ENCODE peak calls at places on chromosomes 12 and 14, in seven cellular contexts. D is prostate gland, Z is lower lobe of right lung, S is RWPE2, E is tibial nerve, K is pancreas, P is GM23338. O is an unnamed sample.

GRCh38 chr12:44771485-44771884 is 104.6 kb downstream of the NELL2 start:
- DNase-seq in S (no peak), P (peak; percentile 54), K (no peak), Z (no peak), D (no peak), E (no peak), O (no peak)

GRCh38 chr14:22418631-22419030 is 170.4 kb downstream of the DAD1 start:
- DNase-seq in Z (no peak), E (no peak), K (no peak), S (no peak), D (no peak), P (no peak), O (no peak)

GRCh38 chr14:71165121-71165574 is 257.9 kb downstream of the PCNX1 start:
- DNase-seq in S (no peak), K (no peak), P (no peak), Z (no peak), E (no peak), D (no peak), O (no peak)

GRCh38 chr12:958449-959123 is 9.1 kb upstream of the RAD52 start:
- DNase-seq in D (no peak), S (no peak), P (no peak), K (no peak), Z (no peak), E (no peak), O (no peak)

GRCh38 chr12:86331012-86331411 is 74.8 kb upstream of the MGAT4C start:
- DNase-seq in E (no peak), P (no peak), S (no peak), Z (no peak), K (no peak), D (no peak), O (no peak)

GRCh38 chr14:26596722-26597030 is 1.2 kb downstream of the NOVA1 start:
- DNase-seq in D (no peak), E (peak; percentile 21), P (no peak), S (no peak), Z (no peak), K (no peak), O (peak; percentile 25)

GRCh38 chr12:19454837-19455236 is 15.5 kb downstream of the AEBP2 start:
- DNase-seq in K (no peak), P (no peak), S (no peak), E (no peak), Z (no peak), D (no peak), O (no peak)

GRCh38 chr14:22466520-22466919 is 122.5 kb downstream of the DAD1 start:
- DNase-seq in Z (no peak), D (no peak), E (no peak), K (no peak), P (no peak), S (no peak), O (no peak)

GRCh38 chr14:74085047-74085637 is 386 bp downstream of the LIN52 start:
- DNase-seq in E (no peak), K (no peak), S (no peak), Z (no peak), D (no peak), P (peak; percentile 67), O (no peak)

GRCh38 chr12:82870825-82871377 is 184.2 kb downstream of the TMTC2 start:
- DNase-seq in S (no peak), P (no peak), D (no peak), Z (no peak), K (no peak), E (no peak), O (no peak)

GRCh38 chr12:32736445-32736844 is 19.3 kb downstream of the YARS2 start:
- DNase-seq in D (no peak), Z (no peak), S (no peak), E (no peak), K (no peak), P (no peak), O (no peak)
- H3K27ac ChIP-seq in D (no peak overlapping the region), Z (no peak overlapping the region), S (no peak overlapping the region), E (no peak overlapping the region), K (no peak overlapping the region), P (peak overlapping the region; percentile 35), O (no peak overlapping the region)

DNA sequence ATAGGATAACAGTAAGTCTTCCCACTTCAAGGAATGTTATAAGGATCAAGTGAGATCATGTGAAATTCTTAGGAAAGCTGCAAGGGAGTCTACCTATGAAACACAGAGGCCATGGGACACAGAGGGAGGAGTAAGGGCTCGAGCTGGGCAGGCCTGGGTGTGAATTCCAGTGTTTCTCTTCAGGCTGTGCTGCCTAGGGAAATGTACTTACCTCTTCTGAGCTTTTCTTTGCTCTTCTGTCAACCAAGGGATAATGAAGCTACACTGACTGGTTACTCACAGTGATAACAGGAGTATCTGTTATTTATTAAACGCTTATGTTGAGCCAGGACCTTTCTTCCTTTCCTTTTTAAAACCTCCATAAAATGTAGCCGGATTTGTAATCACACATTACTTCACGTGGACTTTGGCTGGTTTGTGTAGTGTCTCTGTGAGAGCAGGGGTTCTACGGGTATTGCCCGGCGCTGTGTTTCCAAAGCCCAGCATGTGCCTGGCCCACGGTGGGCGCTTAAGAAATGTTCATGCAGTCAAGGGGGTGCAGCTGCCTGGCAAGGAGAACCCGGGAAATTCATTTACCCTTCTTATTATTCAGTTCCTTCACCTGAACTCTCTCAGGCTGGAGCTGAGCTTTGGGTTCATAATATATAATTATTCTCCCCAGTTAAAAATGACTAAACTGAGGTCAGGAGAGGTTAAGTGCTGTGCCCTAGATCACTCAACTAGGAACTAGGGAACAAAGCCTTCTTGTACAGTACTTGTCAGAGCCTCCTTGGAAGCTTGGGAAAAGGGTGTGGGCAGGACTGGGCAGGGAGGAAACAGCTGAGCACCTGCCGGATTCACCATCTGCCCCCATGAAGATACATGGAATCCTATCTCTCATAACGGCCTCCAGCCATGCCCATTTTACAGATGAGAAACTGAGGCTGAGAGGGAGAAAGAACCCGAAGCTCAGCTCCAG is 214.2 kb downstream of the CACNA1C start:
- DNase-seq in D (no peak), P (no peak), E (no peak), K (no peak), Z (no peak), S (peak; percentile 35), O (no peak)
- H3K27ac ChIP-seq in D (no peak overlapping the region), P (no peak overlapping the region), E (no peak overlapping the region), K (no peak overlapping the region), Z (no peak overlapping the region), S (no peak overlapping the region), O (no peak overlapping the region)

GRCh38 chr14:52354257-52354656 is 40.1 kb downstream of the PTGER2 start:
- DNase-seq in Z (no peak), P (no peak), K (no peak), S (no peak), E (no peak), D (no peak), O (no peak)
- H3K27ac ChIP-seq in Z (no peak overlapping the region), P (no peak overlapping the region), K (no peak overlapping the region), S (peak overlapping the region; percentile 79), E (no peak overlapping the region), D (no peak overlapping the region), O (no peak overlapping the region)

GRCh38 chr12:50403001-50403440 is 2.3 kb downstream of the LARP4 start:
- DNase-seq in K (no peak), Z (no peak), D (no peak), P (no peak), E (no peak), S (no peak), O (no peak)
- H3K27ac ChIP-seq in K (peak overlapping the region; percentile 87), Z (peak overlapping the region; percentile 86), D (peak overlapping the region; percentile 94), P (peak overlapping the region; percentile 4), E (no peak overlapping the region), S (peak overlapping the region; percentile 73), O (no peak overlapping the region)

GRCh38 chr12:106112094-106112822 is 26.5 kb downstream of the NUAK1 start:
- DNase-seq in E (no peak), S (peak; percentile 81), P (no peak), D (peak; percentile 78), Z (no peak), K (no peak), O (no peak)
- H3K27ac ChIP-seq in E (no peak overlapping the region), S (peak overlapping the region; percentile 96), P (no peak overlapping the region), D (peak overlapping the region; percentile 50), Z (no peak overlapping the region), K (no peak overlapping the region), O (peak overlapping the region; percentile 44)

DNA sequence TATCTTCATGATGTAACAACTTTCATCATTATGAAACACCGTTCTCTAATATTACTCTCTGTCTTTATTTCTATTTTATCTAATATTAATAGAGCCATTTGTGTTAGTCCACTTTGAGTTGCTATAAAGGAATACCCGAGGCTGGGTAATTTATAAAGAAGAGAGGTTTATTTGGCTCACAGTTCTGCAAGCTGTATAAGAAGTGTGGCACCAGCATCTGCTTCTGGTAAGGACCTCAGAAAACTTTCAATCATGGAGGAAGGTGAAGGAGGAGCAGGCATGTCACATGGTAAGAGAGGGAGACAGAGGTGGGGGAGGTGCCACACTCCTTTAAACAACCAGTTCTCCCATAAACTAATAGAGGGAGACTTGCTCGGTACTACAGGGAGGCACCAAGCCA is 25.1 kb downstream of the BORCS5 start:
- DNase-seq in S (no peak), D (no peak), K (no peak), P (peak; percentile 22), Z (no peak), E (no peak), O (no peak)
- H3K27ac ChIP-seq in S (no peak overlapping the region), D (no peak overlapping the region), K (no peak overlapping the region), P (no peak overlapping the region), Z (no peak overlapping the region), E (no peak overlapping the region), O (no peak overlapping the region)

GRCh38 chr12:121812921-121813896 is 9.4 kb downstream of the SETD1B start:
- DNase-seq in D (no peak), E (peak; percentile 21), Z (peak; percentile 51), P (no peak), S (peak; percentile 59), K (peak; percentile 40), O (no peak)
- H3K27ac ChIP-seq in D (peak overlapping the region; percentile 59), E (no peak overlapping the region), Z (peak overlapping the region; percentile 25), P (no peak overlapping the region), S (peak overlapping the region; percentile 15), K (peak overlapping the region; percentile 64), O (no peak overlapping the region)

GRCh38 chr14:68630081-68630571 is 162.7 kb downstream of the ZFP36L1 start:
- DNase-seq in E (no peak), Z (no peak), D (no peak), P (no peak), S (peak; percentile 38), K (no peak), O (no peak)
- H3K27ac ChIP-seq in E (peak overlapping the region; percentile 46), Z (peak overlapping the region; percentile 83), D (peak overlapping the region; percentile 89), P (no peak overlapping the region), S (no peak overlapping the region), K (peak overlapping the region; percentile 92), O (peak overlapping the region; percentile 66)

O was measured in substantia nigra.